ENCODE peak calls at places on chromosome 11, in nine cellular contexts. X is fibroblast of lung, R is astrocyte, B is HCT116, A is H9, U is thoracic aorta, E is H7, V is body of pancreas, N is spleen. F is an unnamed sample. For H3K27me3, the result is how much of the 10 kb centered on the place peaks cover.

GRCh38 chr11:45264839-45265515 is 21.2 kb downstream of the SYT13 start:
- DNase-seq in X (peak), R (peak), B (no peak), A (no peak), U (no peak), E (no peak), V (no peak), N (no peak), F (peak)

GRCh38 chr11:11964774-11965150 is 43.7 kb downstream of the DKK3 start:
- DNase-seq in X (no peak), R (no peak), B (no peak), A (no peak), U (no peak), E (peak), V (no peak), N (peak), F (no peak)

GRCh38 chr11:35525501-35526175 is at the start of gene PAMR1:
- DNase-seq in X (peak), R (peak), B (no peak), A (peak), U (no peak), E (peak), V (peak), N (peak), F (peak)

GRCh38 chr11:111886032-111886431 is 6.7 kb downstream of the CFAP68 start:
- DNase-seq in X (no peak), R (no peak), B (no peak), A (no peak), U (no peak), E (no peak), V (no peak), N (no peak), F (no peak)

GRCh38 chr11:70790671-70791300 is 392.5 kb downstream of the CTTN start:
- DNase-seq in X (no peak), R (no peak), B (no peak), A (peak), U (no peak), E (peak), V (no peak), N (no peak), F (peak)

GRCh38 chr11:31826530-31827438 is 15.7 kb upstream of the PAX6 start:
- DNase-seq in X (no peak), R (no peak), B (no peak), A (peak), U (no peak), E (peak), V (no peak), N (no peak), F (peak)

GRCh38 chr11:126156814-126157213 is 54.6 kb downstream of the RPUSD4 start:
- DNase-seq in X (no peak), R (no peak), B (no peak), A (no peak), U (no peak), E (peak), V (no peak), N (no peak), F (no peak)

GRCh38 chr11:75734491-75735180 is 17.0 kb downstream of the MOGAT2 start:
- DNase-seq in X (no peak), R (no peak), B (no peak), A (no peak), U (no peak), E (no peak), V (no peak), N (no peak), F (no peak)

GRCh38 chr11:5684627-5685362 is at the start of gene TRIM5:
- DNase-seq in X (peak), R (peak), B (peak), A (peak), U (peak), E (peak), V (peak), N (peak), F (peak)

GRCh38 chr11:2789791-2790580 is 90.2 kb upstream of the KCNQ1OT1 start:
- DNase-seq in X (no peak), R (no peak), B (no peak), A (no peak), U (no peak), E (peak), V (no peak), N (no peak), F (peak)
- H3K27me3 ChIP-seq in X (under half), R (under half), B (under half), A (under half), U (under half), E (under half), V (under half), N (under half), F (half or more)

DNA sequence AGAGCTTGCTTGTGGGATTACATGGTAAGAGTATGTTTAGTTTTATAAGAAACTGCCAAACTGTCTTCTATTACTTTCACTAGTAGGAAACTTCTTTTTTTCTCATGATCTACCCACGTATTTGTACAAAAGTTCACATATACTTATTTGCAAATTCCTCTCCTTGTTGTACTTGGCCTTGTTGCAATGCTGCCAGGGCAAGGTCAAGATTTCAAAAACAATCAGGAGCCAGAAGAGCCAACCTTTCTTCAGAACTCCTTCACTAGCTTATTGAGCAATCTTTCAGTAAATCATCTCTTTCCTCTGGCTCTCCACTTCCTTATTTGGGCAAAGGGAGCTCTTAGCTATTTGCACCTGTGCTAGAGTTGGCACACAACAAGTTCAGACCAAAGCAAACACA is 9.7 kb downstream of the SRSF8 start:
- DNase-seq in X (peak), R (peak), B (no peak), A (no peak), U (no peak), E (no peak), V (peak), N (no peak), F (peak)
- H3K27me3 ChIP-seq in X (under half), R (under half), B (under half), A (under half), U (under half), E (under half), V (under half), N (under half), F (under half)

GRCh38 chr11:69708731-69709401 is 5.0 kb upstream of the FGF19 start:
- DNase-seq in X (no peak), R (no peak), B (no peak), A (peak), U (no peak), E (peak), V (no peak), N (no peak), F (peak)

GRCh38 chr11:69704508-69705245 is 855 bp upstream of the FGF19 start:
- DNase-seq in X (no peak), R (no peak), B (no peak), A (peak), U (no peak), E (peak), V (no peak), N (peak), F (peak)

GRCh38 chr11:69705901-69706787 is 2.3 kb upstream of the FGF19 start:
- DNase-seq in X (no peak), R (no peak), B (no peak), A (no peak), U (no peak), E (peak), V (no peak), N (peak), F (peak)

GRCh38 chr11:69705246-69705856 is 1.5 kb upstream of the FGF19 start:
- DNase-seq in X (no peak), R (no peak), B (no peak), A (no peak), U (no peak), E (peak), V (no peak), N (no peak), F (peak)

GRCh38 chr11:69707156-69707555 is 3.3 kb upstream of the FGF19 start:
- DNase-seq in X (no peak), R (no peak), B (no peak), A (no peak), U (no peak), E (peak), V (no peak), N (no peak), F (no peak)
- H3K27me3 ChIP-seq in X (under half), R (under half), B (under half), A (under half), U (under half), E (under half), V (under half), N (under half), F (half or more)

GRCh38 chr11:19321351-19321750 is 80.6 kb upstream of the E2F8 start:
- DNase-seq in X (no peak), R (no peak), B (no peak), A (no peak), U (no peak), E (peak), V (no peak), N (no peak), F (no peak)

GRCh38 chr11:19326499-19326898 is 85.8 kb upstream of the E2F8 start:
- DNase-seq in X (peak), R (no peak), B (no peak), A (no peak), U (no peak), E (no peak), V (no peak), N (no peak), F (peak)

GRCh38 chr11:19320764-19321163 is 80.0 kb upstream of the E2F8 start:
- DNase-seq in X (no peak), R (no peak), B (no peak), A (no peak), U (no peak), E (no peak), V (no peak), N (no peak), F (no peak)

GRCh38 chr11:19327280-19327679 is 86.5 kb upstream of the E2F8 start:
- DNase-seq in X (no peak), R (no peak), B (no peak), A (no peak), U (no peak), E (no peak), V (no peak), N (no peak), F (no peak)

GRCh38 chr11:19323502-19323901 is 82.8 kb upstream of the E2F8 start:
- DNase-seq in X (peak), R (no peak), B (no peak), A (no peak), U (no peak), E (no peak), V (no peak), N (no peak), F (no peak)
- H3K27me3 ChIP-seq in X (under half), R (under half), B (half or more), A (under half), U (under half), E (under half), V (under half), N (under half), F (half or more)

GRCh38 chr11:116215471-116216113 is 557.2 kb downstream of the BUD13 start:
- DNase-seq in X (no peak), R (no peak), B (no peak), A (peak), U (no peak), E (peak), V (no peak), N (no peak), F (no peak)

GRCh38 chr11:116221351-116221750 is 551.4 kb downstream of the BUD13 start:
- DNase-seq in X (no peak), R (peak), B (no peak), A (no peak), U (no peak), E (no peak), V (no peak), N (no peak), F (no peak)

GRCh38 chr11:116217006-116217405 is 555.8 kb downstream of the BUD13 start:
- DNase-seq in X (peak), R (no peak), B (peak), A (no peak), U (no peak), E (peak), V (peak), N (no peak), F (no peak)

GRCh38 chr11:116219171-116219635 is 553.6 kb downstream of the BUD13 start:
- DNase-seq in X (no peak), R (peak), B (no peak), A (no peak), U (no peak), E (no peak), V (no peak), N (no peak), F (no peak)

GRCh38 chr11:116217441-116217840 is 555.3 kb downstream of the BUD13 start:
- DNase-seq in X (no peak), R (no peak), B (no peak), A (no peak), U (no peak), E (no peak), V (no peak), N (no peak), F (no peak)
- H3K27me3 ChIP-seq in X (under half), R (under half), B (under half), A (under half), U (under half), E (under half), V (under half), N (under half), F (under half)